ENCODE peak calls at places on chromosomes 2 and 18, in five cellular contexts. B, R, X, N and S are unnamed samples.
A peak's percentile ranks its signal among the peaks of the same experiment; 100 is the strongest.

GRCh38 chr18:6781179-6781714 is 51.7 kb downstream of the ARHGAP28 start:
- DNase-seq in X (no peak), R (no peak), N (no peak), B (no peak), S (no peak)

GRCh38 chr18:9109523-9109922 is 7.0 kb downstream of the NDUFV2 start:
- DNase-seq in N (no peak), X (no peak), B (no peak), R (peak; percentile 63), S (no peak)

GRCh38 chr2:57460875-57461274 is 585.7 kb upstream of the VRK2 start:
- DNase-seq in B (no peak), N (no peak), R (no peak), X (no peak), S (no peak)

GRCh38 chr18:63031439-63031838 is 288.1 kb downstream of the BCL2 start:
- DNase-seq in N (no peak), R (no peak), B (no peak), X (no peak), S (no peak)

GRCh38 chr2:100893753-100894530 is 74.0 kb downstream of the NPAS2 start:
- DNase-seq in B (no peak), R (no peak), N (no peak), X (peak; percentile 82), S (no peak)

GRCh38 chr2:234422242-234422641 is 74.6 kb downstream of the ARL4C start:
- DNase-seq in B (no peak), X (peak; percentile 55), N (peak; percentile 86), R (peak; percentile 92), S (no peak)

GRCh38 chr2:25373269-25373981 is 31.7 kb upstream of the DNMT3A start:
- DNase-seq in R (no peak), X (peak; percentile 23), B (peak; percentile 58), N (no peak), S (no peak)

GRCh38 chr2:42937171-42937875 is 144.9 kb upstream of the HAAO start:
- DNase-seq in B (peak; percentile 98), X (no peak), R (no peak), N (no peak), S (no peak)

GRCh38 chr2:42359304-42359749 is 1.7 kb downstream of the COX7A2L start:
- DNase-seq in R (peak; percentile 54), B (no peak), X (no peak), N (peak; percentile 33), S (no peak)

GRCh38 chr2:226317970-226318369 is 481.6 kb downstream of the IRS1 start:
- DNase-seq in N (no peak), X (no peak), B (no peak), R (no peak), S (no peak)

GRCh38 chr2:179701524-179702110 is 159.8 kb downstream of the ZNF385B start:
- DNase-seq in B (peak; percentile 82), N (no peak), R (peak; percentile 16), X (no peak), S (no peak)

GRCh38 chr18:70464343-70465114 is 175.7 kb downstream of the SOCS6 start:
- DNase-seq in B (peak; percentile 83), N (peak; percentile 72), R (peak; percentile 52), X (peak; percentile 76), S (peak; percentile 92)

GRCh38 chr2:28273751-28274150 is 118.9 kb upstream of the FOSL2 start:
- DNase-seq in R (no peak), N (no peak), B (no peak), X (no peak), S (no peak)

GRCh38 chr2:108395155-108395554 is 17.4 kb downstream of the SULT1C4 start:
- DNase-seq in B (no peak), N (no peak), X (no peak), R (no peak), S (no peak)

GRCh38 chr18:51135795-51136194 is 61.7 kb downstream of the MEX3C start:
- DNase-seq in X (peak; percentile 25), N (no peak), B (peak; percentile 20), R (no peak), S (no peak)

GRCh38 chr2:142535311-142535710 is 342.2 kb upstream of the KYNU start:
- DNase-seq in R (no peak), X (no peak), N (no peak), B (no peak), S (no peak)